ENCODE peak calls at places on chromosomes 5 and 9, in eight cellular contexts. One of them, this sample, is unnamed.

GRCh38 chr5:154478224-154478565 is at the start of gene HAND1:
- DNase-seq in activated T-cell treated with anti-CD3 and anti-CD28 coated beads, Interleukin-2, amount 50 U/mL, for 72 hours: no peak
- DNase-seq in activated CD8-positive, alpha-beta memory T cell treated with anti-CD3 and anti-CD28 coated beads, Interleukin-2, amount 50 U/mL, for 48 hours: no peak
- DNase-seq in mesenchymal stem cell: peak
- DNase-seq in brain microvascular endothelial cell: no peak
- DNase-seq in CD8-positive, alpha-beta memory T cell: no peak
- DNase-seq in pulmonary artery endothelial cell: no peak
- DNase-seq in NCI-H524: peak
- DNase-seq in this sample: no peak

GRCh38 chr5:1701884-1702283 is 97.8 kb downstream of the MRPL36 start:
- DNase-seq in activated CD8-positive, alpha-beta memory T cell treated with anti-CD3 and anti-CD28 coated beads, Interleukin-2, amount 50 U/mL, for 48 hours: no peak
- DNase-seq in mesenchymal stem cell: no peak
- DNase-seq in NCI-H524: no peak
- DNase-seq in CD8-positive, alpha-beta memory T cell: no peak
- DNase-seq in pulmonary artery endothelial cell: no peak
- DNase-seq in activated T-cell treated with anti-CD3 and anti-CD28 coated beads, Interleukin-2, amount 50 U/mL, for 72 hours: no peak
- DNase-seq in brain microvascular endothelial cell: no peak
- DNase-seq in this sample: no peak

GRCh38 chr9:84953797-84954695 is 284.5 kb downstream of the NTRK2 start:
- DNase-seq in CD8-positive, alpha-beta memory T cell: no peak
- DNase-seq in pulmonary artery endothelial cell: peak
- DNase-seq in NCI-H524: peak
- DNase-seq in brain microvascular endothelial cell: peak
- DNase-seq in activated T-cell treated with anti-CD3 and anti-CD28 coated beads, Interleukin-2, amount 50 U/mL, for 72 hours: peak
- DNase-seq in mesenchymal stem cell: peak
- DNase-seq in activated CD8-positive, alpha-beta memory T cell treated with anti-CD3 and anti-CD28 coated beads, Interleukin-2, amount 50 U/mL, for 48 hours: peak
- DNase-seq in this sample: no peak

GRCh38 chr5:42396111-42396510 is 27.1 kb upstream of the GHR start:
- DNase-seq in activated T-cell treated with anti-CD3 and anti-CD28 coated beads, Interleukin-2, amount 50 U/mL, for 72 hours: no peak
- DNase-seq in brain microvascular endothelial cell: no peak
- DNase-seq in activated CD8-positive, alpha-beta memory T cell treated with anti-CD3 and anti-CD28 coated beads, Interleukin-2, amount 50 U/mL, for 48 hours: no peak
- DNase-seq in NCI-H524: no peak
- DNase-seq in pulmonary artery endothelial cell: no peak
- DNase-seq in mesenchymal stem cell: no peak
- DNase-seq in CD8-positive, alpha-beta memory T cell: no peak
- DNase-seq in this sample: no peak

GRCh38 chr5:84218546-84218945 is 166.1 kb downstream of the EDIL3 start:
- DNase-seq in activated CD8-positive, alpha-beta memory T cell treated with anti-CD3 and anti-CD28 coated beads, Interleukin-2, amount 50 U/mL, for 48 hours: no peak
- DNase-seq in NCI-H524: no peak
- DNase-seq in mesenchymal stem cell: peak
- DNase-seq in pulmonary artery endothelial cell: no peak
- DNase-seq in CD8-positive, alpha-beta memory T cell: no peak
- DNase-seq in brain microvascular endothelial cell: peak
- DNase-seq in activated T-cell treated with anti-CD3 and anti-CD28 coated beads, Interleukin-2, amount 50 U/mL, for 72 hours: no peak
- DNase-seq in this sample: no peak

GRCh38 chr5:87361031-87361443 is 51.7 kb downstream of the CCNH start:
- DNase-seq in activated CD8-positive, alpha-beta memory T cell treated with anti-CD3 and anti-CD28 coated beads, Interleukin-2, amount 50 U/mL, for 48 hours: no peak
- DNase-seq in mesenchymal stem cell: peak
- DNase-seq in activated T-cell treated with anti-CD3 and anti-CD28 coated beads, Interleukin-2, amount 50 U/mL, for 72 hours: no peak
- DNase-seq in NCI-H524: no peak
- DNase-seq in CD8-positive, alpha-beta memory T cell: no peak
- DNase-seq in brain microvascular endothelial cell: no peak
- DNase-seq in pulmonary artery endothelial cell: no peak
- DNase-seq in this sample: no peak

GRCh38 chr9:126500600-126501382 is 112.9 kb upstream of the LMX1B start:
- DNase-seq in CD8-positive, alpha-beta memory T cell: peak
- DNase-seq in pulmonary artery endothelial cell: peak
- DNase-seq in mesenchymal stem cell: peak
- DNase-seq in brain microvascular endothelial cell: peak
- DNase-seq in NCI-H524: peak
- DNase-seq in activated T-cell treated with anti-CD3 and anti-CD28 coated beads, Interleukin-2, amount 50 U/mL, for 72 hours: peak
- DNase-seq in activated CD8-positive, alpha-beta memory T cell treated with anti-CD3 and anti-CD28 coated beads, Interleukin-2, amount 50 U/mL, for 48 hours: peak
- DNase-seq in this sample: peak

GRCh38 chr5:90932052-90932699 is 373.6 kb downstream of the ADGRV1 start:
- DNase-seq in NCI-H524: peak
- DNase-seq in brain microvascular endothelial cell: peak
- DNase-seq in pulmonary artery endothelial cell: peak
- DNase-seq in activated CD8-positive, alpha-beta memory T cell treated with anti-CD3 and anti-CD28 coated beads, Interleukin-2, amount 50 U/mL, for 48 hours: no peak
- DNase-seq in CD8-positive, alpha-beta memory T cell: peak
- DNase-seq in activated T-cell treated with anti-CD3 and anti-CD28 coated beads, Interleukin-2, amount 50 U/mL, for 72 hours: peak
- DNase-seq in mesenchymal stem cell: peak
- DNase-seq in this sample: no peak

GRCh38 chr5:53902524-53902923 is 342.1 kb downstream of the NDUFS4 start:
- DNase-seq in pulmonary artery endothelial cell: no peak
- DNase-seq in CD8-positive, alpha-beta memory T cell: no peak
- DNase-seq in brain microvascular endothelial cell: no peak
- DNase-seq in NCI-H524: no peak
- DNase-seq in activated CD8-positive, alpha-beta memory T cell treated with anti-CD3 and anti-CD28 coated beads, Interleukin-2, amount 50 U/mL, for 48 hours: no peak
- DNase-seq in activated T-cell treated with anti-CD3 and anti-CD28 coated beads, Interleukin-2, amount 50 U/mL, for 72 hours: no peak
- DNase-seq in mesenchymal stem cell: no peak
- DNase-seq in this sample: no peak

GRCh38 chr9:35793461-35793860 is 2.1 kb downstream of the NPR2 start:
- DNase-seq in NCI-H524: peak
- DNase-seq in activated CD8-positive, alpha-beta memory T cell treated with anti-CD3 and anti-CD28 coated beads, Interleukin-2, amount 50 U/mL, for 48 hours: no peak
- DNase-seq in mesenchymal stem cell: no peak
- DNase-seq in brain microvascular endothelial cell: no peak
- DNase-seq in pulmonary artery endothelial cell: no peak
- DNase-seq in activated T-cell treated with anti-CD3 and anti-CD28 coated beads, Interleukin-2, amount 50 U/mL, for 72 hours: no peak
- DNase-seq in CD8-positive, alpha-beta memory T cell: no peak
- DNase-seq in this sample: no peak